ENCODE peak calls at places on chromosomes 3 and 15, in six cellular contexts. M, K, U, G, C and O are unnamed samples.

GRCh38 chr3:1400571-1400970 is 307.7 kb downstream of the CNTN6 start:
- DNase-seq in C (no peak), U (no peak), M (no peak), G (no peak), K (no peak), O (no peak)

GRCh38 chr3:146241523-146242240 is 9.2 kb downstream of the PLSCR4 start:
- DNase-seq in M (no peak), G (no peak), K (no peak), U (no peak), C (peak), O (no peak)

GRCh38 chr3:183518446-183519185 is 36.9 kb downstream of the KLHL6 start:
- DNase-seq in U (no peak), M (no peak), G (no peak), C (no peak), K (no peak), O (no peak)

GRCh38 chr3:194166682-194167479 is 30.9 kb downstream of the HES1 start:
- DNase-seq in C (no peak), M (no peak), K (no peak), G (no peak), U (no peak), O (no peak)

GRCh38 chr3:110738531-110738930 is 333.1 kb upstream of the NECTIN3 start:
- DNase-seq in M (no peak), K (no peak), U (no peak), C (no peak), G (no peak), O (no peak)

GRCh38 chr3:183699238-183699947 is 1.8 kb downstream of the YEATS2 start:
- DNase-seq in G (no peak), M (no peak), K (no peak), U (no peak), C (no peak), O (no peak)

GRCh38 chr3:183534249-183534648 is 21.3 kb downstream of the KLHL6 start:
- DNase-seq in C (no peak), M (no peak), G (no peak), U (no peak), K (peak), O (no peak)

GRCh38 chr15:32698773-32699390 is 18.9 kb upstream of the GREM1 start:
- DNase-seq in C (no peak), U (no peak), G (no peak), K (no peak), M (no peak), O (no peak)

GRCh38 chr15:29968099-29968892 is 114.5 kb upstream of the GOLGA8J start:
- DNase-seq in U (no peak), M (no peak), K (peak), G (peak), C (peak), O (peak)

GRCh38 chr3:43768594-43768993 is 77.9 kb downstream of the ABHD5 start:
- DNase-seq in C (peak), K (no peak), G (no peak), U (no peak), M (no peak), O (no peak)

GRCh38 chr15:39171944-39172368 is 408.9 kb upstream of the THBS1 start:
- DNase-seq in C (peak), U (peak), G (peak), K (no peak), M (peak), O (no peak)

GRCh38 chr15:58269455-58270414 is 131.6 kb downstream of the AQP9 start:
- DNase-seq in U (no peak), K (no peak), C (peak), M (no peak), G (peak), O (no peak)

GRCh38 chr3:43949594-43949993 is 258.9 kb downstream of the ABHD5 start:
- DNase-seq in K (no peak), M (no peak), G (no peak), C (no peak), U (no peak), O (no peak)

GRCh38 chr3:38805765-38806386 is 10.1 kb downstream of the SCN10A start:
- DNase-seq in C (peak), M (no peak), U (no peak), G (peak), K (no peak), O (no peak)

GRCh38 chr3:9250236-9250635 is 790 bp upstream of the SRGAP3 start:
- DNase-seq in M (no peak), C (no peak), U (no peak), G (no peak), K (no peak), O (no peak)
- TF ChIP-seq CTCF in M (no peak), C (no peak), U (no peak), G (peak), K (no peak), O (peak)

DNA sequence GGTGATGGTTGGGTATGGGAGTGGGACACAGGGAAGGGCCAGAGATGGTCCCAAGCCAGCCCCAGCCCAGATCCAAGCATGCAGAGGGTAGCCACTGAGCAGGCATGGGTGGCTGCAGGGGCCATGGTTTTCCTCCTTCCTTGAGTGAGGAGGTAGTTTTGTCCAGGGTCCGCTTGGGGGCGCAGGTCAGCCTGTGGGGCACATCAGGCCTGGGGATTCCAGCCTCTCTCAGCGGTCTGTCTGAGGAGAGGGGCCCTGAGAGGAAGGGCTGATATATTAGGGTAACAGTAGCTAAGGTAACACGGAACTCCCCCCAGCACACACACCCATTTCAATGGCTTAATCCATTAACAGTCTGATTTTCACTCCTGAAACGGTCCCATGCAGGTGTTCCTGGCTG is 22.7 kb upstream of the LCTL start:
- DNase-seq in K (no peak), C (no peak), U (no peak), G (no peak), M (no peak), O (no peak)
- TF ChIP-seq CTCF in K (no peak), C (no peak), U (no peak), G (peak), M (no peak), O (peak)

GRCh38 chr3:87900061-87900460 is 158.7 kb downstream of the CGGBP1 start:
- DNase-seq in U (no peak), K (no peak), M (no peak), G (no peak), C (no peak), O (no peak)
- TF ChIP-seq CTCF in U (peak), K (no peak), M (peak), G (no peak), C (no peak), O (peak)

GRCh38 chr15:90294601-90295269 is 29.3 kb downstream of the NGRN start:
- DNase-seq in M (peak), U (no peak), K (no peak), G (no peak), C (no peak), O (no peak)
- TF ChIP-seq CTCF in M (no peak), U (no peak), K (no peak), G (no peak), C (no peak), O (no peak)

GRCh38 chr15:81133782-81134461 is at the start of gene CFAP161:
- DNase-seq in G (peak), C (peak), M (no peak), U (peak), K (peak), O (peak)
- TF ChIP-seq CTCF in G (no peak), C (no peak), M (no peak), U (no peak), K (peak), O (peak)

DNA sequence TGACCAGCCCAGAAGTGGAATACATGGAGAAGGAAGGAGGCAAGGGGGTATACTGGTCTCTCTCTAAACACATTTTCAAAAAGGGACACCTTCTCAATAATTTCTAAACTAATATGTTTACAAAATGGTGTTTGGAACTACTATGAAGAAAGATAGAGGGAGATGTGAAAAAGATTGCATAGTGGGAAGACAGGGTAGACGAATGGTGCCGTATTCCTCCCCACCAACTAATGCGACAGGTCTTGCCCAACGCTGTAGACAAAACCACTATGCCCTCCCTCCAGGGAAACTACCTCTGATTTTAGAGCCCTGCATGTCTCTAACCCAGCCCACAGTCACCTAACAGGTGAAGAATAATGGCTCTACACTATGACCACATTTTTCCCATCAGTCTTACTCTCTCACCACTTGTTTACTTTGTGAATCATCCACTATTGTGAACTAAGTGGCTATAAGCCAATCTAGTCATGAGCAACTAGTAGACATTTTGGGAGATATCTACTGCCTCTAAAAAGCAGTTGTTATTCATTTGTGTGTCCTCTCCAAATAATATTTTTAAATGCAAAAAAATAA is 108.2 kb upstream of the UBE2E2 start:
- DNase-seq in M (no peak), K (no peak), C (no peak), U (no peak), G (peak), O (no peak)
- TF ChIP-seq CTCF in M (no peak), K (no peak), C (no peak), U (no peak), G (no peak), O (no peak)

GRCh38 chr3:123610331-123610730 is 25.5 kb upstream of the HACD2 start:
- DNase-seq in M (no peak), U (no peak), G (no peak), C (no peak), K (no peak), O (no peak)
- TF ChIP-seq CTCF in M (no peak), U (no peak), G (no peak), C (no peak), K (no peak), O (no peak)